ENCODE peak calls at places on chromosomes 6 and 20, in eight cellular contexts. One of them, this sample, is unnamed.

GRCh38 chr6:63449714-63450113 is 122.6 kb upstream of the LOC128125822 start:
- DNase-seq in prostate gland: no peak
- DNase-seq in hepatocyte: no peak
- DNase-seq in fibroblast of pulmonary artery: no peak
- DNase-seq in psoas muscle: no peak
- DNase-seq in astrocyte of the spinal cord: no peak
- DNase-seq in AG09309: no peak
- DNase-seq in choroid plexus epithelial cell: no peak
- DNase-seq in this sample: no peak

GRCh38 chr6:15608406-15608805 is 54.4 kb downstream of the DTNBP1 start:
- DNase-seq in prostate gland: no peak
- DNase-seq in hepatocyte: peak; percentile 43
- DNase-seq in fibroblast of pulmonary artery: peak; percentile 83
- DNase-seq in psoas muscle: no peak
- DNase-seq in astrocyte of the spinal cord: peak; percentile 56
- DNase-seq in AG09309: peak; percentile 39
- DNase-seq in choroid plexus epithelial cell: peak; percentile 65
- DNase-seq in this sample: no peak

GRCh38 chr20:24571159-24571558 is 101.7 kb downstream of the SYNDIG1 start:
- DNase-seq in prostate gland: no peak
- DNase-seq in hepatocyte: no peak
- DNase-seq in fibroblast of pulmonary artery: no peak
- DNase-seq in psoas muscle: no peak
- DNase-seq in astrocyte of the spinal cord: no peak
- DNase-seq in AG09309: no peak
- DNase-seq in choroid plexus epithelial cell: no peak
- DNase-seq in this sample: no peak

GRCh38 chr6:108839068-108839467 is 9.2 kb upstream of the ARMC2 start:
- DNase-seq in prostate gland: no peak
- DNase-seq in hepatocyte: no peak
- DNase-seq in fibroblast of pulmonary artery: no peak
- DNase-seq in psoas muscle: no peak
- DNase-seq in astrocyte of the spinal cord: no peak
- DNase-seq in AG09309: no peak
- DNase-seq in choroid plexus epithelial cell: no peak
- DNase-seq in this sample: no peak

GRCh38 chr6:160596433-160596832 is 67.6 kb downstream of the LPA start:
- DNase-seq in prostate gland: no peak
- DNase-seq in hepatocyte: no peak
- DNase-seq in fibroblast of pulmonary artery: no peak
- DNase-seq in psoas muscle: no peak
- DNase-seq in astrocyte of the spinal cord: no peak
- DNase-seq in AG09309: no peak
- DNase-seq in choroid plexus epithelial cell: no peak
- DNase-seq in this sample: no peak

GRCh38 chr20:46021361-46022359 is 7.4 kb upstream of the SLC12A5 start:
- DNase-seq in prostate gland: no peak
- DNase-seq in hepatocyte: peak; percentile 59
- DNase-seq in fibroblast of pulmonary artery: peak; percentile 29
- DNase-seq in psoas muscle: no peak
- DNase-seq in astrocyte of the spinal cord: no peak
- DNase-seq in AG09309: no peak
- DNase-seq in choroid plexus epithelial cell: no peak
- DNase-seq in this sample: peak; percentile 83

GRCh38 chr6:149614352-149614751 is 34.2 kb downstream of the KATNA1 start:
- DNase-seq in prostate gland: no peak
- DNase-seq in hepatocyte: no peak
- DNase-seq in fibroblast of pulmonary artery: peak; percentile 18
- DNase-seq in psoas muscle: no peak
- DNase-seq in astrocyte of the spinal cord: peak; percentile 11
- DNase-seq in AG09309: peak; percentile 10
- DNase-seq in choroid plexus epithelial cell: peak; percentile 16
- DNase-seq in this sample: no peak

GRCh38 chr6:108383967-108384366 is 89.1 kb downstream of the AFG1L start:
- DNase-seq in prostate gland: no peak
- DNase-seq in hepatocyte: no peak
- DNase-seq in fibroblast of pulmonary artery: no peak
- DNase-seq in psoas muscle: no peak
- DNase-seq in astrocyte of the spinal cord: no peak
- DNase-seq in AG09309: no peak
- DNase-seq in choroid plexus epithelial cell: no peak
- DNase-seq in this sample: no peak

GRCh38 chr6:87909849-87910248 is 137.8 kb upstream of the SPACA1 start:
- DNase-seq in prostate gland: no peak
- DNase-seq in hepatocyte: no peak
- DNase-seq in fibroblast of pulmonary artery: peak; percentile 50
- DNase-seq in psoas muscle: no peak
- DNase-seq in astrocyte of the spinal cord: peak; percentile 93
- DNase-seq in AG09309: peak; percentile 24
- DNase-seq in choroid plexus epithelial cell: peak; percentile 91
- DNase-seq in this sample: no peak

GRCh38 chr20:31722388-31723281 is at the start of gene BCL2L1:
- DNase-seq in prostate gland: peak; percentile 83
- DNase-seq in hepatocyte: peak; percentile 97
- DNase-seq in fibroblast of pulmonary artery: peak; percentile 87
- DNase-seq in psoas muscle: peak; percentile 88
- DNase-seq in astrocyte of the spinal cord: peak; percentile 88
- DNase-seq in AG09309: no peak
- DNase-seq in choroid plexus epithelial cell: peak; percentile 89
- DNase-seq in this sample: peak; percentile 56

GRCh38 chr20:25191051-25191450 is 4.5 kb upstream of the ENTPD6 start:
- DNase-seq in prostate gland: no peak
- DNase-seq in hepatocyte: no peak
- DNase-seq in fibroblast of pulmonary artery: no peak
- DNase-seq in psoas muscle: no peak
- DNase-seq in astrocyte of the spinal cord: no peak
- DNase-seq in AG09309: no peak
- DNase-seq in choroid plexus epithelial cell: no peak
- DNase-seq in this sample: no peak

GRCh38 chr6:163095401-163095800 is 319.1 kb upstream of the QKI start:
- DNase-seq in prostate gland: no peak
- DNase-seq in hepatocyte: no peak
- DNase-seq in fibroblast of pulmonary artery: no peak
- DNase-seq in psoas muscle: no peak
- DNase-seq in astrocyte of the spinal cord: no peak
- DNase-seq in AG09309: no peak
- DNase-seq in choroid plexus epithelial cell: no peak
- DNase-seq in this sample: no peak

GRCh38 chr20:31822421-31823330 is 3.5 kb downstream of the MYLK2 start:
- DNase-seq in prostate gland: peak; percentile 56
- DNase-seq in hepatocyte: peak; percentile 87
- DNase-seq in fibroblast of pulmonary artery: peak; percentile 63
- DNase-seq in psoas muscle: peak; percentile 85
- DNase-seq in astrocyte of the spinal cord: peak; percentile 67
- DNase-seq in AG09309: no peak
- DNase-seq in choroid plexus epithelial cell: peak; percentile 74
- DNase-seq in this sample: peak; percentile 92

GRCh38 chr20:17343631-17344447 is 117.0 kb downstream of the PCSK2 start:
- DNase-seq in prostate gland: no peak
- DNase-seq in hepatocyte: no peak
- DNase-seq in fibroblast of pulmonary artery: no peak
- DNase-seq in psoas muscle: no peak
- DNase-seq in astrocyte of the spinal cord: no peak
- DNase-seq in AG09309: peak; percentile 44
- DNase-seq in choroid plexus epithelial cell: no peak
- DNase-seq in this sample: no peak

GRCh38 chr6:9085054-9085746 is 649.9 kb upstream of the SLC35B3 start:
- DNase-seq in prostate gland: no peak
- DNase-seq in hepatocyte: no peak
- DNase-seq in fibroblast of pulmonary artery: no peak
- DNase-seq in psoas muscle: no peak
- DNase-seq in astrocyte of the spinal cord: no peak
- DNase-seq in AG09309: no peak
- DNase-seq in choroid plexus epithelial cell: peak; percentile 1
- DNase-seq in this sample: no peak

GRCh38 chr6:6597682-6598081 is 9.2 kb downstream of the LY86 start:
- DNase-seq in prostate gland: no peak
- DNase-seq in hepatocyte: no peak
- DNase-seq in fibroblast of pulmonary artery: no peak
- DNase-seq in psoas muscle: no peak
- DNase-seq in astrocyte of the spinal cord: no peak
- DNase-seq in AG09309: no peak
- DNase-seq in choroid plexus epithelial cell: no peak
- DNase-seq in this sample: no peak

GRCh38 chr6:72699142-72699541 is 77.3 kb downstream of the KCNQ5 start:
- DNase-seq in prostate gland: no peak
- DNase-seq in hepatocyte: no peak
- DNase-seq in fibroblast of pulmonary artery: no peak
- DNase-seq in psoas muscle: no peak
- DNase-seq in astrocyte of the spinal cord: no peak
- DNase-seq in AG09309: no peak
- DNase-seq in choroid plexus epithelial cell: no peak
- DNase-seq in this sample: no peak

GRCh38 chr6:72703093-72703492 is 81.2 kb downstream of the KCNQ5 start:
- DNase-seq in prostate gland: no peak
- DNase-seq in hepatocyte: no peak
- DNase-seq in fibroblast of pulmonary artery: no peak
- DNase-seq in psoas muscle: no peak
- DNase-seq in astrocyte of the spinal cord: no peak
- DNase-seq in AG09309: no peak
- DNase-seq in choroid plexus epithelial cell: no peak
- DNase-seq in this sample: no peak

GRCh38 chr6:72709436-72709835 is 87.6 kb downstream of the KCNQ5 start:
- DNase-seq in prostate gland: no peak
- DNase-seq in hepatocyte: no peak
- DNase-seq in fibroblast of pulmonary artery: no peak
- DNase-seq in psoas muscle: no peak
- DNase-seq in astrocyte of the spinal cord: no peak
- DNase-seq in AG09309: peak; percentile 28
- DNase-seq in choroid plexus epithelial cell: no peak
- DNase-seq in this sample: no peak

GRCh38 chr6:72702421-72702820 is 80.6 kb downstream of the KCNQ5 start:
- DNase-seq in prostate gland: no peak
- DNase-seq in hepatocyte: no peak
- DNase-seq in fibroblast of pulmonary artery: no peak
- DNase-seq in psoas muscle: no peak
- DNase-seq in astrocyte of the spinal cord: no peak
- DNase-seq in AG09309: no peak
- DNase-seq in choroid plexus epithelial cell: no peak
- DNase-seq in this sample: no peak

GRCh38 chr6:72704979-72705378 is 83.1 kb downstream of the KCNQ5 start:
- DNase-seq in prostate gland: no peak
- DNase-seq in hepatocyte: no peak
- DNase-seq in fibroblast of pulmonary artery: peak; percentile 13
- DNase-seq in psoas muscle: no peak
- DNase-seq in astrocyte of the spinal cord: no peak
- DNase-seq in AG09309: no peak
- DNase-seq in choroid plexus epithelial cell: peak; percentile 1
- DNase-seq in this sample: no peak
- TF ChIP-seq CTCF in prostate gland: no peak
- TF ChIP-seq CTCF in hepatocyte: no peak
- TF ChIP-seq CTCF in fibroblast of pulmonary artery: peak; percentile 24
- TF ChIP-seq CTCF in psoas muscle: no peak
- TF ChIP-seq CTCF in astrocyte of the spinal cord: no peak
- TF ChIP-seq CTCF in AG09309: peak; percentile 9
- TF ChIP-seq CTCF in choroid plexus epithelial cell: no peak
- TF ChIP-seq CTCF in this sample: no peak

GRCh38 chr20:41848180-41848579 is 230.0 kb upstream of the CHD6 start:
- DNase-seq in prostate gland: no peak
- DNase-seq in hepatocyte: no peak
- DNase-seq in fibroblast of pulmonary artery: no peak
- DNase-seq in psoas muscle: no peak
- DNase-seq in astrocyte of the spinal cord: no peak
- DNase-seq in AG09309: no peak
- DNase-seq in choroid plexus epithelial cell: no peak
- DNase-seq in this sample: no peak
- TF ChIP-seq CTCF in prostate gland: no peak
- TF ChIP-seq CTCF in hepatocyte: peak; percentile 20
- TF ChIP-seq CTCF in fibroblast of pulmonary artery: no peak
- TF ChIP-seq CTCF in psoas muscle: no peak
- TF ChIP-seq CTCF in astrocyte of the spinal cord: no peak
- TF ChIP-seq CTCF in AG09309: no peak
- TF ChIP-seq CTCF in choroid plexus epithelial cell: no peak
- TF ChIP-seq CTCF in this sample: no peak

DNA sequence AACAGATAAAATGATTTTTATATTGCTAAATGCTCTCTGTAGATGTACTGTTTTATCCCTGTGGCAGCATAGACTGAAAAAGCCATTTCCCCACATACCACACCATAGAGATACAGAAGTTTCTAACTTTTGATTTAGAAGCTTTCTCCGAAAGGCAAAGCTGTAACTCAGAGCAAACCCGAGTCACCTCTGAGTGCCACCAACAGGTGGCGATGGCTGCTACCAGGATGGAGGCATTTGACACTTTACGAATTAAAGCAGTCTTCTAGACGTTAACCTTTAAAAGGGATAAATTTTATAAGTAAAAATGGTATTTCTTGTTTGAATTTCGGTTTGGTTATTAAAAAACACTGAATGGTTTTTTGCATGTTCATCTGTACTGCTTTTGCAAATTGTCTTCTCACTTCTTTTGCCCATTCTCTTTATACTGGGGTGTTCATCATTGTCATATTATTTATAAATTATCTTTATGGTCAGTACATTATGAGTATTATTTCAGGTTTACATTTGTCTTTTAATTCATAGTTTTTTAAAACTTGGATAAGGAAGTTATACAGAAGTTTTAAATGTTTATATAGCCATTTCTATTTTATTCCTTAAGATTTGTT is 201.0 kb upstream of the CEP162 start:
- DNase-seq in prostate gland: no peak
- DNase-seq in hepatocyte: peak; percentile 76
- DNase-seq in fibroblast of pulmonary artery: peak; percentile 85
- DNase-seq in psoas muscle: peak; percentile 23
- DNase-seq in astrocyte of the spinal cord: peak; percentile 78
- DNase-seq in AG09309: no peak
- DNase-seq in choroid plexus epithelial cell: peak; percentile 85
- DNase-seq in this sample: peak; percentile 25
- TF ChIP-seq CTCF in prostate gland: peak; percentile 35
- TF ChIP-seq CTCF in hepatocyte: peak; percentile 93
- TF ChIP-seq CTCF in fibroblast of pulmonary artery: peak; percentile 100
- TF ChIP-seq CTCF in psoas muscle: peak; percentile 42
- TF ChIP-seq CTCF in astrocyte of the spinal cord: peak; percentile 95
- TF ChIP-seq CTCF in AG09309: peak; percentile 90
- TF ChIP-seq CTCF in choroid plexus epithelial cell: peak; percentile 97
- TF ChIP-seq CTCF in this sample: peak; percentile 50

GRCh38 chr6:26570027-26570809 is 26.5 kb upstream of the ABT1 start:
- DNase-seq in prostate gland: no peak
- DNase-seq in hepatocyte: no peak
- DNase-seq in fibroblast of pulmonary artery: no peak
- DNase-seq in psoas muscle: no peak
- DNase-seq in astrocyte of the spinal cord: no peak
- DNase-seq in AG09309: no peak
- DNase-seq in choroid plexus epithelial cell: no peak
- DNase-seq in this sample: no peak

GRCh38 chr6:26563488-26563887 is 25.3 kb downstream of the HMGN4 start:
- DNase-seq in prostate gland: no peak
- DNase-seq in hepatocyte: no peak
- DNase-seq in fibroblast of pulmonary artery: no peak
- DNase-seq in psoas muscle: no peak
- DNase-seq in astrocyte of the spinal cord: no peak
- DNase-seq in AG09309: no peak
- DNase-seq in choroid plexus epithelial cell: no peak
- DNase-seq in this sample: no peak

GRCh38 chr6:26571592-26572296 is 25.0 kb upstream of the ABT1 start:
- DNase-seq in prostate gland: peak; percentile 42
- DNase-seq in hepatocyte: peak; percentile 86
- DNase-seq in fibroblast of pulmonary artery: peak; percentile 90
- DNase-seq in psoas muscle: no peak
- DNase-seq in astrocyte of the spinal cord: peak; percentile 89
- DNase-seq in AG09309: no peak
- DNase-seq in choroid plexus epithelial cell: peak; percentile 87
- DNase-seq in this sample: no peak

GRCh38 chr6:26569433-26569764 is 27.4 kb upstream of the ABT1 start:
- DNase-seq in prostate gland: no peak
- DNase-seq in hepatocyte: no peak
- DNase-seq in fibroblast of pulmonary artery: no peak
- DNase-seq in psoas muscle: no peak
- DNase-seq in astrocyte of the spinal cord: no peak
- DNase-seq in AG09309: no peak
- DNase-seq in choroid plexus epithelial cell: no peak
- DNase-seq in this sample: no peak

GRCh38 chr6:26568601-26569432 is 27.9 kb upstream of the ABT1 start:
- DNase-seq in prostate gland: peak; percentile 93
- DNase-seq in hepatocyte: peak; percentile 94
- DNase-seq in fibroblast of pulmonary artery: peak; percentile 96
- DNase-seq in psoas muscle: peak; percentile 87
- DNase-seq in astrocyte of the spinal cord: peak; percentile 93
- DNase-seq in AG09309: no peak
- DNase-seq in choroid plexus epithelial cell: peak; percentile 96
- DNase-seq in this sample: peak; percentile 82
- TF ChIP-seq CTCF in prostate gland: no peak
- TF ChIP-seq CTCF in hepatocyte: peak; percentile 36
- TF ChIP-seq CTCF in fibroblast of pulmonary artery: peak; percentile 29
- TF ChIP-seq CTCF in psoas muscle: no peak
- TF ChIP-seq CTCF in astrocyte of the spinal cord: peak; percentile 37
- TF ChIP-seq CTCF in AG09309: peak; percentile 35
- TF ChIP-seq CTCF in choroid plexus epithelial cell: peak; percentile 42
- TF ChIP-seq CTCF in this sample: peak; percentile 31

This sample was measured in GM20000.